ENCODE peak calls at places on chromosomes 11 and 22, in nine cellular contexts. A is body of pancreas, Y is PC-9, H is transverse colon, S is right lobe of liver, Q is aorta, I is spleen, G is lower lobe of right lung, D is Panc1. U is an unnamed sample.

GRCh38 chr22:29206372-29207230 is 905 bp downstream of the EMID1 start:
- DNase-seq in A (no peak), Y (no peak), H (no peak), S (no peak), Q (no peak), I (no peak), G (no peak), D (no peak), U (no peak)

GRCh38 chr11:67060111-67060522 is 3.5 kb downstream of the RHOD start:
- DNase-seq in A (no peak), Y (peak; percentile 54), H (no peak), S (no peak), Q (peak; percentile 34), I (no peak), G (no peak), D (no peak), U (no peak)

GRCh38 chr11:128965485-128965884 is 22.8 kb upstream of the TP53AIP1 start:
- DNase-seq in A (no peak), Y (no peak), H (no peak), S (no peak), Q (no peak), I (no peak), G (no peak), D (no peak), U (no peak)

GRCh38 chr11:125164422-125165110 is at the start of gene PKNOX2:
- DNase-seq in A (peak; percentile 85), Y (no peak), H (peak; percentile 50), S (peak; percentile 74), Q (peak; percentile 85), I (peak; percentile 88), G (peak; percentile 68), D (no peak), U (peak; percentile 68)

GRCh38 chr22:27430799-27431480 is 370.6 kb downstream of the MN1 start:
- DNase-seq in A (no peak), Y (no peak), H (no peak), S (no peak), Q (no peak), I (no peak), G (no peak), D (no peak), U (no peak)

GRCh38 chr22:23784215-23784732 is 2.5 kb upstream of the SMARCB1 start:
- DNase-seq in A (peak; percentile 79), Y (no peak), H (peak; percentile 63), S (peak; percentile 78), Q (no peak), I (no peak), G (no peak), D (no peak), U (no peak)

GRCh38 chr11:33620423-33621120 is 80.1 kb downstream of the C11orf91 start:
- DNase-seq in A (no peak), Y (no peak), H (no peak), S (no peak), Q (no peak), I (no peak), G (no peak), D (no peak), U (no peak)

GRCh38 chr11:87252869-87253268 is 215.1 kb downstream of the TMEM135 start:
- DNase-seq in A (no peak), Y (no peak), H (no peak), S (no peak), Q (no peak), I (no peak), G (no peak), D (no peak), U (no peak)

GRCh38 chr11:6646040-6646439 is 9.6 kb downstream of the DCHS1 start:
- DNase-seq in A (no peak), Y (no peak), H (no peak), S (peak; percentile 66), Q (peak; percentile 90), I (peak; percentile 85), G (peak; percentile 58), D (no peak), U (no peak)

GRCh38 chr22:44098021-44098739 is 74.1 kb downstream of the PARVB start:
- DNase-seq in A (no peak), Y (no peak), H (no peak), S (peak; percentile 44), Q (peak; percentile 24), I (peak; percentile 64), G (no peak), D (no peak), U (no peak)

GRCh38 chr11:74048993-74049392 is 40.1 kb upstream of the UCP3 start:
- DNase-seq in A (no peak), Y (no peak), H (no peak), S (no peak), Q (no peak), I (no peak), G (no peak), D (no peak), U (no peak)

GRCh38 chr11:74044538-74044937 is 35.7 kb upstream of the UCP3 start:
- DNase-seq in A (no peak), Y (no peak), H (no peak), S (no peak), Q (no peak), I (no peak), G (no peak), D (no peak), U (no peak)

GRCh38 chr11:74043450-74043849 is 34.6 kb upstream of the UCP3 start:
- DNase-seq in A (no peak), Y (no peak), H (no peak), S (no peak), Q (no peak), I (no peak), G (no peak), D (no peak), U (no peak)
- H3K9me3 ChIP-seq in A (no peaks in the 10 kb centered on the region), Y (no peaks in the 10 kb centered on the region), H (no peaks in the 10 kb centered on the region), S (no peaks in the 10 kb centered on the region), Q (no peaks in the 10 kb centered on the region), I (no peaks in the 10 kb centered on the region), G (no peaks in the 10 kb centered on the region), D (no peaks in the 10 kb centered on the region), U (no peaks in the 10 kb centered on the region)

DNA sequence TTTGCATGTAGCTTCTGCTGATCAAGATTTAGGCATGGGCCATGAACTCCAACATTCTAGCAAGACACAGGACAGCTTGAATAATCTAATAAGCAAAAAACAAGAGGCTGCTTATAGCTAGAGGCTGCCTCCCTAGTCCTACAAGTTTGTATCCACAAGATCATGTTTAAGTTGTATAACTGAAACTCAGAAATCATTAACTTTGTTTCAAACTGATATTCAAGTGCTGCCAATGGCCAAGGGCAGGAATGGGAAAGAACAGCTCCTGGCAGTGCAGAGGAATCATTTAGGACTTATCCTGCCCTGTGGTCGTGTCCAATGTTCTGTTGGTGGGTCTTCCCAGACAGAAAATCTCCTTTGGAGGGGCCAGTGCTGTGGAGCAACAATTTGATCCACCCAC is 209.6 kb upstream of the DDI1 start:
- DNase-seq in A (peak; percentile 32), Y (no peak), H (no peak), S (no peak), Q (no peak), I (no peak), G (no peak), D (no peak), U (no peak)
- H3K9me3 ChIP-seq in A (no peaks in the 10 kb centered on the region), Y (no peaks in the 10 kb centered on the region), H (no peaks in the 10 kb centered on the region), S (no peaks in the 10 kb centered on the region), Q (peaks cover 2% of the 10 kb centered on the region), I (no peaks in the 10 kb centered on the region), G (no peaks in the 10 kb centered on the region), D (peaks cover 2% of the 10 kb centered on the region), U (no peaks in the 10 kb centered on the region)

GRCh38 chr11:1827095-1827797 is 7.5 kb upstream of the SYT8 start:
- DNase-seq in A (peak; percentile 90), Y (peak; percentile 76), H (peak; percentile 71), S (peak; percentile 68), Q (peak; percentile 91), I (no peak), G (peak; percentile 79), D (no peak), U (peak; percentile 73)
- H3K9me3 ChIP-seq in A (no peaks in the 10 kb centered on the region), Y (no peaks in the 10 kb centered on the region), H (no peaks in the 10 kb centered on the region), S (no peaks in the 10 kb centered on the region), Q (no peaks in the 10 kb centered on the region), I (no peaks in the 10 kb centered on the region), G (no peaks in the 10 kb centered on the region), D (no peaks in the 10 kb centered on the region), U (no peaks in the 10 kb centered on the region)

DNA sequence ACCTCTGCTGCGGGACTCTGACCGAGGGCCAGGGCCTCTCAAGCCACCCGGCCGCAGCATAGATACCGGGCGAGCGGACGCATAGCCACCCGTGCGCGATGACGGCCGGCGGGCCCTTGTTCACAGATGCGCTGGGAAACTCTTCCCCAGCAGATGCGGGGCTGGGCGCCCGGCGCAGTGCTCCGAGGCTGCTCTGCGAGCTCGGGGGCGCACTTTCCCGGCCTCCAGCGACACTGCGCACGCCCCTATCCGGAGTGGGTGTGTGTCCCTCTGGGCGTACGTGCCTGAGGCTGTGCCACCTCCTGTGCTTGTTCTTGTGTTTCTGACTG is 104.7 kb upstream of the E2F8 start:
- DNase-seq in A (no peak), Y (no peak), H (no peak), S (no peak), Q (peak; percentile 57), I (peak; percentile 77), G (no peak), D (no peak), U (no peak)
- H3K9me3 ChIP-seq in A (no peaks in the 10 kb centered on the region), Y (no peaks in the 10 kb centered on the region), H (no peaks in the 10 kb centered on the region), S (no peaks in the 10 kb centered on the region), Q (peaks cover 1% of the 10 kb centered on the region), I (no peaks in the 10 kb centered on the region), G (no peaks in the 10 kb centered on the region), D (no peaks in the 10 kb centered on the region), U (no peaks in the 10 kb centered on the region)

GRCh38 chr22:47738472-47739013 is 976.1 kb downstream of the TBC1D22A start:
- DNase-seq in A (no peak), Y (no peak), H (no peak), S (no peak), Q (no peak), I (no peak), G (no peak), D (no peak), U (no peak)

GRCh38 chr22:47736166-47737034 is 974.0 kb downstream of the TBC1D22A start:
- DNase-seq in A (no peak), Y (peak; percentile 75), H (no peak), S (no peak), Q (no peak), I (no peak), G (no peak), D (no peak), U (no peak)

GRCh38 chr22:47740109-47740805 is 977.8 kb downstream of the TBC1D22A start:
- DNase-seq in A (no peak), Y (no peak), H (no peak), S (no peak), Q (no peak), I (no peak), G (no peak), D (no peak), U (no peak)

GRCh38 chr22:47739616-47740015 is 977.2 kb downstream of the TBC1D22A start:
- DNase-seq in A (no peak), Y (no peak), H (no peak), S (no peak), Q (no peak), I (no peak), G (no peak), D (no peak), U (no peak)

DNA sequence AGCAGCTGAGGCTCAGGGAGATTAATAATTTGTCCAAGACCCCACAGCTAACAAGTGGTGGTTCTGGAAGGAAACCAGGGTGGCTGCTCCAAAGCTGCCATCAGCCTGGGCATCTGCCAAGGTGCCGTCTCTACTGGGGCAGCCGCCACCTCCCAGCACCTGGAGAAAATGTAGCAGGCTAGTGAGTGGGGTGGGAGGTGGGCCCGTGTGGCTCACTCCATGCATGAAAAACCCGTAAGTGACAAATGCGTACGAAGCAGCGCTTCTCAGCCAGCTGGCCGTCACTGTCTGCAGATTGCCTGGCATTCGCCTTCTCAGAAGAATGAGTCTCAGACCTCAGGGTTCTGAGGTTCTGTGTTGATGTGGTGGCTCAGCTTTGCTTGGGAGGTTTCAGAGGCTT is 976.8 kb downstream of the TBC1D22A start:
- DNase-seq in A (no peak), Y (no peak), H (no peak), S (no peak), Q (no peak), I (no peak), G (no peak), D (no peak), U (no peak)
- H3K9me3 ChIP-seq in A (no peaks in the 10 kb centered on the region), Y (no peaks in the 10 kb centered on the region), H (no peaks in the 10 kb centered on the region), S (no peaks in the 10 kb centered on the region), Q (no peaks in the 10 kb centered on the region), I (no peaks in the 10 kb centered on the region), G (no peaks in the 10 kb centered on the region), D (no peaks in the 10 kb centered on the region), U (no peaks in the 10 kb centered on the region)

U was measured in Peyer's patch.